ENCODE peak calls at places on chromosomes 2 and 18, in seven cellular contexts. C, S, V, F, H, O and W are unnamed samples.
A peak's percentile ranks its signal among the peaks of the same experiment; 100 is the strongest.

GRCh38 chr2:35931626-35932025 is 424.0 kb upstream of the CRIM1 start:
- DNase-seq in C (no peak), S (no peak), O (no peak), H (no peak), V (no peak), F (no peak), W (no peak)

GRCh38 chr18:13120967-13121586 is 97.5 kb upstream of the LDLRAD4 start:
- DNase-seq in V (no peak), O (no peak), F (no peak), C (peak; percentile 67), S (no peak), H (no peak), W (no peak)

GRCh38 chr18:74577019-74577418 is 20.7 kb upstream of the ZNF407 start:
- DNase-seq in F (no peak), C (no peak), V (no peak), S (no peak), O (no peak), H (no peak), W (no peak)

GRCh38 chr18:41499345-41499744 is 455.7 kb upstream of the PIK3C3 start:
- DNase-seq in C (no peak), F (no peak), V (no peak), H (no peak), O (no peak), S (no peak), W (no peak)

GRCh38 chr2:102850888-102851287 is 89.1 kb downstream of the TMEM182 start:
- DNase-seq in H (no peak), C (no peak), V (peak; percentile 1), S (no peak), F (no peak), O (no peak), W (no peak)

GRCh38 chr2:217835931-217836881 is 166.6 kb downstream of the TNS1 start:
- DNase-seq in H (peak; percentile 6), F (peak; percentile 70), O (no peak), V (peak; percentile 26), S (no peak), C (peak; percentile 82), W (peak; percentile 76)

GRCh38 chr2:73085691-73086090 is 14.2 kb upstream of the SFXN5 start:
- DNase-seq in V (peak; percentile 96), S (peak; percentile 84), F (peak; percentile 84), O (peak; percentile 92), C (peak; percentile 57), H (peak; percentile 82), W (peak; percentile 33)

GRCh38 chr18:76256897-76257500 is 238.0 kb downstream of the ZNF516 start:
- DNase-seq in C (peak; percentile 59), F (no peak), S (no peak), O (no peak), V (peak; percentile 71), H (no peak), W (peak; percentile 30)

GRCh38 chr2:190927257-190927656 is 46.6 kb downstream of the GLS start:
- DNase-seq in F (no peak), O (no peak), H (no peak), C (no peak), S (no peak), V (no peak), W (no peak)

GRCh38 chr18:64165906-64166305 is 17.0 kb upstream of the LINC00305 start:
- DNase-seq in C (no peak), S (no peak), O (no peak), F (no peak), V (no peak), H (no peak), W (no peak)

GRCh38 chr2:235394278-235394828 is 99.5 kb upstream of the AGAP1 start:
- DNase-seq in F (no peak), V (no peak), O (peak; percentile 31), H (no peak), C (peak; percentile 30), S (no peak), W (peak; percentile 20)

GRCh38 chr2:43210467-43211303 is 15.7 kb downstream of the ZFP36L2 start:
- DNase-seq in C (peak; percentile 70), V (no peak), O (no peak), F (no peak), H (no peak), S (peak; percentile 42), W (peak; percentile 73)

GRCh38 chr2:26754972-26755670 is 9.0 kb upstream of the SLC35F6 start:
- DNase-seq in S (no peak), V (peak; percentile 24), C (no peak), H (no peak), O (no peak), F (no peak), W (no peak)

GRCh38 chr2:9071032-9071431 is 67.5 kb upstream of the MBOAT2 start:
- DNase-seq in C (peak; percentile 71), S (no peak), F (no peak), H (no peak), V (no peak), O (no peak), W (no peak)

GRCh38 chr2:198641161-198641560 is 816.6 kb downstream of the SATB2 start:
- DNase-seq in C (no peak), H (no peak), F (no peak), S (no peak), V (no peak), O (no peak), W (no peak)

GRCh38 chr18:59744271-59744721 is 47.1 kb upstream of the CCBE1 start:
- DNase-seq in H (no peak), V (no peak), F (no peak), O (no peak), C (peak; percentile 92), S (no peak), W (peak; percentile 66)

GRCh38 chr18:32553174-32553573 is 82.5 kb upstream of the GAREM1 start:
- DNase-seq in O (no peak), S (no peak), C (no peak), V (no peak), F (no peak), H (no peak), W (no peak)

GRCh38 chr2:18214936-18215335 is 336.5 kb downstream of the KCNS3 start:
- DNase-seq in F (no peak), V (no peak), S (no peak), O (no peak), C (peak; percentile 1), H (no peak), W (no peak)

GRCh38 chr2:19902272-19902730 is 518 bp upstream of the TTC32 start:
- DNase-seq in S (no peak), V (no peak), C (no peak), F (no peak), H (no peak), O (no peak), W (no peak)

GRCh38 chr2:24262571-24262970 is 87.7 kb downstream of the FAM228A start:
- DNase-seq in H (no peak), O (no peak), S (no peak), F (no peak), C (no peak), V (no peak), W (no peak)

GRCh38 chr2:23524261-23524706 is 139.3 kb downstream of the KLHL29 start:
- DNase-seq in S (no peak), F (no peak), H (no peak), V (no peak), C (peak; percentile 76), O (peak; percentile 89), W (no peak)

GRCh38 chr18:3060667-3061580 is 48.0 kb upstream of the LPIN2 start:
- DNase-seq in F (no peak), H (no peak), O (peak; percentile 45), C (no peak), S (peak; percentile 30), V (no peak), W (no peak)

GRCh38 chr2:56361844-56362243 is 178.1 kb downstream of the CCDC85A start:
- DNase-seq in O (no peak), F (no peak), H (no peak), V (no peak), S (no peak), C (no peak), W (no peak)

GRCh38 chr2:56369316-56369715 is 185.5 kb downstream of the CCDC85A start:
- DNase-seq in F (no peak), S (no peak), O (no peak), V (no peak), C (no peak), H (no peak), W (no peak)

GRCh38 chr2:56364902-56365301 is 181.1 kb downstream of the CCDC85A start:
- DNase-seq in O (no peak), F (no peak), H (no peak), V (no peak), C (no peak), S (no peak), W (no peak)
- H3K4me3 ChIP-seq in O (no peak overlapping the region), F (no peak overlapping the region), H (no peak overlapping the region), V (no peak overlapping the region), C (no peak overlapping the region), S (no peak overlapping the region), W (no peak overlapping the region)

DNA sequence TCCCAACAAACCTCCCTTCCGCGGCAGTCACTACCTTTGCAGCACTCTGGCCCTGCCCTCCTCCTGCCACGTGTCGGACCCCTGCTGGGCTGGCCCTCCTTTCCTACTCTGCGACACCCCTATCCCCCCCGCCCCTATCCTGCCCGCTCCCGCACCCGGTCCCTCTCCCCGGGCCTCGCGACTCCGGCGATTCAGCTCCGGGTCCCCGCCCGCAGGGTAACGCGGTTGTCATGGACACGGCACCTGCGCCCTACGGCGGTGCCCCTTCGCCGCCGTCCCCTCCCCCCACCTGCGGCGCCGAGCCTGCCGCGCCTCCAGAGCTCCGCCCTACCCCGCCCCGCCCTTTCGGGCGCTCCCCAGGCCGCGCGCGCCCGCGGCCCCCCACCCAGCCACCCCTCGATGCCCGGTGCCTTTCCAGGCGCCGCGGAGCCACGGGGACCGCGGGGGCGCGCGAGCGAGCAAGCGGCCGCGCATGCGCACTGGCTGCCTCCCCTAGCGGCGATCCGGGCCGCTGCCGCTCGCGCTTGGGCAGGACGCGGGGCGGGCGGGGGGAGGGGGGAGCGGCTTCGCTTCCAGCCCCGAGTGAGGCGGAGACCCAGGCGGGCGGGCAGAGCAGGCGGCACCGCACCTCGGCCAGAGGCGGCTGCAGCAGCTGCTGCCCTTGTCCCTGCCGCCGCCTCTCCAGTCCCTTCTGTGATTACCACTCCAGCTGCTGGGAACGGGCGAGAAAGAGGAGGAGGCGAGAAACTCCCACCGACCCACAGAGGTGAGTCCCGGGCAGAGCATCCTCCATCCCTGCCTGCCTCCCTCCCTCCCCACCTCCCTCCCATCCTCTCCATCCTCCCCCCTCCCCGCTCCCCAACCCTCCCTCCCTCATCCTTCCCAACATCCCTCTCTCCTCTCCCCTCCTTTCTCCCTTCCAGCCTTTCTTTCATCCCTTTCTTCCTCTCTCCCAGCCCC is at the start of gene CTNNA2:
- DNase-seq in H (peak; percentile 74), S (no peak), F (peak; percentile 24), V (peak; percentile 92), C (no peak), O (peak; percentile 70), W (no peak)
- TF ChIP-seq CTCF in H (peak; percentile 23), S (no peak), F (no peak), V (peak; percentile 43), C (no peak), O (no peak), W (no peak)

GRCh38 chr2:148720501-148720998 is 76.0 kb downstream of the EPC2 start:
- DNase-seq in H (no peak), C (peak; percentile 47), S (no peak), F (no peak), O (no peak), V (peak; percentile 11), W (no peak)
- H3K4me3 ChIP-seq in H (no peak overlapping the region), C (no peak overlapping the region), S (no peak overlapping the region), F (peak overlapping the region; percentile 22), O (no peak overlapping the region), V (no peak overlapping the region), W (no peak overlapping the region)

DNA sequence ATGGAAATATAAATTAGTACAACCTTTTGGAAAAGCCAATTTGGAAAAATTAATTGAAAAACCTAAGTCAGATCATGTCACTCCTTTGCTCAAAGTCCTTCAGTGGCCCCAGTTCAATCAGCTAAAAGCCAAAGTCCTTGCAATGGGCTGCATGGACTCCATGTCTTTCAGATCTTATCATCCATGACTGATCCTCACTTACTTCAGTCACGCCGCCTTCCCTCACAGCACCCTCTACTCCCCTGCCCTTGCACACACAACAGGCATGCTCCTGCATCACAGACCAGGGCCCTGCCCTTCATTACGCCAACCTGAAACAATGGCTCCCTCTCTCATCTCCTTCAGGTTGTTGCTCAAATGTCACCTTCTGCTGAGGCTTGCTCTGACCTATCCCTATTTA is 15.6 kb downstream of the KANSL3 start:
- DNase-seq in O (no peak), F (no peak), H (no peak), V (no peak), C (no peak), S (no peak), W (no peak)
- TF ChIP-seq CTCF in O (no peak), F (no peak), H (no peak), V (no peak), C (no peak), S (no peak), W (no peak)